ENCODE peak calls at places on chromosomes 1 and 21, in seven cellular contexts. P, L, X, J, M, R and Y are unnamed samples.

GRCh38 chr1:23477359-23478144 is 6.4 kb downstream of the ASAP3 start:
- DNase-seq in P (no peak), L (no peak), X (peak; percentile 98), J (no peak), M (no peak), R (no peak), Y (peak; percentile 66)

GRCh38 chr1:198088360-198089071 is 68.3 kb upstream of the NEK7 start:
- DNase-seq in P (peak; percentile 88), L (peak; percentile 33), X (peak; percentile 45), J (peak; percentile 28), M (peak; percentile 7), R (peak; percentile 73), Y (no peak)

GRCh38 chr1:155174334-155175280 is 958 bp downstream of the TRIM46 start:
- DNase-seq in P (no peak), L (peak; percentile 81), X (no peak), J (no peak), M (no peak), R (peak; percentile 34), Y (no peak)

GRCh38 chr1:174839211-174839610 is 160.5 kb upstream of the CACYBP start:
- DNase-seq in P (peak; percentile 46), L (no peak), X (no peak), J (no peak), M (no peak), R (peak; percentile 30), Y (no peak)

GRCh38 chr1:211783266-211783665 is 47.3 kb downstream of the LPGAT1 start:
- DNase-seq in P (no peak), L (no peak), X (no peak), J (no peak), M (no peak), R (no peak), Y (no peak)

GRCh38 chr1:92695104-92695503 is 89.8 kb downstream of the EVI5 start:
- DNase-seq in P (no peak), L (no peak), X (no peak), J (no peak), M (no peak), R (no peak), Y (no peak)

GRCh38 chr21:25862596-25862995 is 127.8 kb downstream of the GABPA start:
- DNase-seq in P (peak; percentile 12), L (peak; percentile 32), X (peak; percentile 19), J (peak; percentile 18), M (peak; percentile 12), R (peak; percentile 68), Y (no peak)

GRCh38 chr1:8790478-8790877 is 27.0 kb downstream of the RERE start:
- DNase-seq in P (no peak), L (no peak), X (no peak), J (no peak), M (no peak), R (no peak), Y (no peak)

GRCh38 chr21:22585558-22585957 is 1587.3 kb downstream of the NCAM2 start:
- DNase-seq in P (no peak), L (no peak), X (no peak), J (no peak), M (no peak), R (no peak), Y (no peak)

GRCh38 chr1:113930499-113931161 is 1.5 kb downstream of the HIPK1 start:
- DNase-seq in P (peak; percentile 66), L (peak; percentile 62), X (peak; percentile 67), J (no peak), M (peak; percentile 20), R (peak; percentile 57), Y (no peak)

GRCh38 chr1:54109131-54110105 is 43.4 kb downstream of the CDCP2 start:
- DNase-seq in P (no peak), L (no peak), X (no peak), J (no peak), M (no peak), R (no peak), Y (no peak)

DNA sequence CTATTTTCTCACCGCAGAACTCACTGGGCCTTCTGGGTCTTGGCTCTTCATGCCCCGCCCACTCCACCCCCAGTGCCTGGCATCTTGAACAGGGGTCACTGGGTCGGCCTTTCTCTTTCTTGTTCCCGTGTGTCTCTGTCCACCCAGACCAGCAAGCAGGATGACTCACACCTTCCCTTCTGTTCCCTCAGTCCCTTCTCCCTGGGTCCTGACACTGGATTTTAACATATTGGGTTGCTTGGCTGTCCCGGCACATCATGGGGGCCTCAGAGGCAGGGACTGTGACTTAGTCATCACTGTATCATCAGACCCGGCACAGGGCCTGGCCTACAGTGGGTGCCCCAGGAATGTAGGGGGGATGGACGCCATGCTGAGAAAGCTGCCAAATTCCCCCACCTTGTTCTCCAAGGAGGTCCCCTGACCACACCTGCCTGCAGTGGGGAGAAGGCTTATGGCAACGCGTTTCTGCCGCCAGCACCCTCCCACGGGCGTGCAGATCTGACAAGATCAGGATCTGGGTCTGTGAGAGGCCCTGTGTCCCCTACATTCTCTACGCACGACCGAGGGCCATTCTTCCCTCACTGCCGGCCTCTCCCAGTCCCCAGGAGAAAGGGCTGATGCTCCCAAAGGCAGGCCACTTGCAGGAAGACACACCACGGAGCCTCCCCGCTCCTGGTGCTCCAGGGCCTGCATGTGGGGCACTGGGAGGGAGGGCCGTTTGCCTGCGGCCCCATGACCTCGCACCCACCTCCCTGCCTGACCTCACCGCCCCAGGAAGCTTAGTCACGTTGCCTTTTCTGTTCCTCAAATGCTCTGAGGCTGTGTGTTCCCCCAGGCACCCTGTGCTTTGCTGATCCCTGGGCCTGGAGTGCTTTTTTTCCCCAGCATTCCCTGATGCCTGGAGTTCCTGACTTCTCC is 157.2 kb upstream of the TMEM51 start:
- DNase-seq in P (peak; percentile 70), L (peak; percentile 54), X (peak; percentile 62), J (peak; percentile 67), M (peak; percentile 74), R (peak; percentile 70), Y (no peak)
- TF ChIP-seq EZH2 in P (no peak), L (no peak), X (no peak), J (no peak), M (no peak), R (no peak), Y (no peak)

GRCh38 chr1:173407846-173408245 is 69.3 kb upstream of the PRDX6 start:
- DNase-seq in P (no peak), L (no peak), X (no peak), J (no peak), M (no peak), R (no peak), Y (no peak)
- H3K4me2 ChIP-seq in P (no peak overlapping the region), L (no peak overlapping the region), X (no peak overlapping the region), J (no peak overlapping the region), M (no peak overlapping the region), R (no peak overlapping the region), Y (no peak overlapping the region)

GRCh38 chr1:209692745-209693504 is 11.7 kb upstream of the HSD11B1 start:
- DNase-seq in P (peak; percentile 34), L (peak; percentile 89), X (peak; percentile 73), J (peak; percentile 72), M (peak; percentile 54), R (peak; percentile 94), Y (peak; percentile 32)
- H3K9ac ChIP-seq in P (no peak overlapping the region), L (no peak overlapping the region), X (peak overlapping the region; percentile 71), J (no peak overlapping the region), M (no peak overlapping the region), R (no peak overlapping the region), Y (peak overlapping the region; percentile 48)

DNA sequence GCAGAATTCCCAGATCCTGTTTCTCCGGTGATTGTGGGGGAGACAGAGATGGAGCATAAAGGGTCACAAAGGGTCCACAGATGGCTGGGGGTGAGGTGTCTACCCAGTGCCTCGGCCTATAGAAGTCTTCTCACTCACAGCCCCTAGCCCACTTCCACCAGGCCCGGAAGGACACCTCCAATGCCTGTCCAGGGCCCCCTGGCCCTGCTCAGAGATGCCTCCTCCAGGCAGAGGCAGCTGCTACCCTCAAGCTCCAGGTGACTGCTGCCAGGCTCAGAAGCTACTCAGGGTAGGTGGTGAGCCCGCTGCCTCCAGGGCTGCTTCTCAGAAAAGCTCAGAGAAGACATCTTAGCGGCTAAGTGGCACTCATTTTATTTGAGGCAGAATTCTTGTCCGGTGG is 22.0 kb upstream of the ZC3H12A start:
- DNase-seq in P (no peak), L (no peak), X (no peak), J (no peak), M (no peak), R (no peak), Y (no peak)
- TF ChIP-seq EZH2 in P (no peak), L (no peak), X (no peak), J (no peak), M (no peak), R (no peak), Y (no peak)